ENCODE peak calls at places on chromosomes 7 and 10, in ten cellular contexts. One of them, this sample, is unnamed.

GRCh38 chr10:99527526-99528255 is 5.1 kb upstream of the NKX2-3 start:
- DNase-seq in stimulated activated naive CD4-positive, alpha-beta T cell treated with Interleukin-2 at 50 U/mL for 16 hours: no peak
- DNase-seq in AG08395: no peak
- DNase-seq in skeletal muscle cell: no peak
- DNase-seq in occipital lobe: no peak
- DNase-seq in endothelial cell: no peak
- DNase-seq in left ventricle myocardium inferior: no peak
- DNase-seq in fibroblast of lung: no peak
- DNase-seq in GM12892: no peak
- DNase-seq in cardiac muscle cell: no peak
- DNase-seq in this sample: no peak

GRCh38 chr7:79034733-79035132 is 418.7 kb downstream of the MAGI2 start:
- DNase-seq in GM12892: no peak
- DNase-seq in fibroblast of lung: no peak
- DNase-seq in left ventricle myocardium inferior: no peak
- DNase-seq in cardiac muscle cell: no peak
- DNase-seq in stimulated activated naive CD4-positive, alpha-beta T cell treated with Interleukin-2 at 50 U/mL for 16 hours: no peak
- DNase-seq in skeletal muscle cell: no peak
- DNase-seq in occipital lobe: no peak
- DNase-seq in AG08395: no peak
- DNase-seq in endothelial cell: no peak
- DNase-seq in this sample: no peak

GRCh38 chr7:101164071-101164840 is 1.1 kb downstream of the VGF start:
- DNase-seq in stimulated activated naive CD4-positive, alpha-beta T cell treated with Interleukin-2 at 50 U/mL for 16 hours: no peak
- DNase-seq in endothelial cell: peak; percentile 61
- DNase-seq in left ventricle myocardium inferior: no peak
- DNase-seq in AG08395: peak; percentile 55
- DNase-seq in skeletal muscle cell: no peak
- DNase-seq in fibroblast of lung: peak; percentile 73
- DNase-seq in occipital lobe: no peak
- DNase-seq in GM12892: no peak
- DNase-seq in cardiac muscle cell: peak; percentile 72
- DNase-seq in this sample: no peak

GRCh38 chr10:54124209-54124890 is 676.7 kb downstream of the PCDH15 start:
- DNase-seq in GM12892: no peak
- DNase-seq in occipital lobe: no peak
- DNase-seq in skeletal muscle cell: no peak
- DNase-seq in stimulated activated naive CD4-positive, alpha-beta T cell treated with Interleukin-2 at 50 U/mL for 16 hours: no peak
- DNase-seq in AG08395: no peak
- DNase-seq in left ventricle myocardium inferior: no peak
- DNase-seq in cardiac muscle cell: no peak
- DNase-seq in endothelial cell: no peak
- DNase-seq in fibroblast of lung: no peak
- DNase-seq in this sample: no peak

GRCh38 chr10:15158448-15158847 is 10.0 kb downstream of the NMT2 start:
- DNase-seq in AG08395: no peak
- DNase-seq in endothelial cell: no peak
- DNase-seq in stimulated activated naive CD4-positive, alpha-beta T cell treated with Interleukin-2 at 50 U/mL for 16 hours: no peak
- DNase-seq in cardiac muscle cell: no peak
- DNase-seq in skeletal muscle cell: no peak
- DNase-seq in occipital lobe: no peak
- DNase-seq in GM12892: no peak
- DNase-seq in fibroblast of lung: no peak
- DNase-seq in left ventricle myocardium inferior: no peak
- DNase-seq in this sample: no peak

GRCh38 chr10:6912424-6912823 is 332.3 kb upstream of the PRKCQ start:
- DNase-seq in occipital lobe: no peak
- DNase-seq in endothelial cell: no peak
- DNase-seq in cardiac muscle cell: peak; percentile 64
- DNase-seq in GM12892: no peak
- DNase-seq in skeletal muscle cell: no peak
- DNase-seq in AG08395: no peak
- DNase-seq in stimulated activated naive CD4-positive, alpha-beta T cell treated with Interleukin-2 at 50 U/mL for 16 hours: no peak
- DNase-seq in fibroblast of lung: peak; percentile 53
- DNase-seq in left ventricle myocardium inferior: no peak
- DNase-seq in this sample: no peak

GRCh38 chr7:6306471-6306870 is 34.0 kb upstream of the CYTH3 start:
- DNase-seq in skeletal muscle cell: peak; percentile 32
- DNase-seq in GM12892: no peak
- DNase-seq in AG08395: peak; percentile 55
- DNase-seq in fibroblast of lung: peak; percentile 87
- DNase-seq in occipital lobe: no peak
- DNase-seq in stimulated activated naive CD4-positive, alpha-beta T cell treated with Interleukin-2 at 50 U/mL for 16 hours: no peak
- DNase-seq in endothelial cell: no peak
- DNase-seq in left ventricle myocardium inferior: no peak
- DNase-seq in cardiac muscle cell: peak; percentile 25
- DNase-seq in this sample: no peak

GRCh38 chr10:74022941-74023629 is 25.2 kb downstream of the VCL start:
- DNase-seq in GM12892: no peak
- DNase-seq in stimulated activated naive CD4-positive, alpha-beta T cell treated with Interleukin-2 at 50 U/mL for 16 hours: no peak
- DNase-seq in skeletal muscle cell: no peak
- DNase-seq in AG08395: no peak
- DNase-seq in fibroblast of lung: no peak
- DNase-seq in endothelial cell: no peak
- DNase-seq in cardiac muscle cell: no peak
- DNase-seq in left ventricle myocardium inferior: no peak
- DNase-seq in occipital lobe: no peak
- DNase-seq in this sample: no peak

GRCh38 chr7:13845601-13846000 is 143.9 kb downstream of the ETV1 start:
- DNase-seq in cardiac muscle cell: no peak
- DNase-seq in AG08395: no peak
- DNase-seq in left ventricle myocardium inferior: no peak
- DNase-seq in occipital lobe: no peak
- DNase-seq in endothelial cell: no peak
- DNase-seq in skeletal muscle cell: no peak
- DNase-seq in fibroblast of lung: no peak
- DNase-seq in stimulated activated naive CD4-positive, alpha-beta T cell treated with Interleukin-2 at 50 U/mL for 16 hours: no peak
- DNase-seq in GM12892: no peak
- DNase-seq in this sample: no peak

GRCh38 chr7:48154792-48155413 is 16.4 kb upstream of the ABCA13 start:
- DNase-seq in endothelial cell: peak; percentile 32
- DNase-seq in left ventricle myocardium inferior: no peak
- DNase-seq in AG08395: peak; percentile 76
- DNase-seq in stimulated activated naive CD4-positive, alpha-beta T cell treated with Interleukin-2 at 50 U/mL for 16 hours: peak; percentile 2
- DNase-seq in GM12892: no peak
- DNase-seq in fibroblast of lung: peak; percentile 34
- DNase-seq in cardiac muscle cell: peak; percentile 64
- DNase-seq in skeletal muscle cell: no peak
- DNase-seq in occipital lobe: no peak
- DNase-seq in this sample: no peak

GRCh38 chr7:70419816-70420215 is 712.1 kb upstream of the GALNT17 start:
- DNase-seq in skeletal muscle cell: no peak
- DNase-seq in GM12892: no peak
- DNase-seq in cardiac muscle cell: no peak
- DNase-seq in endothelial cell: no peak
- DNase-seq in fibroblast of lung: no peak
- DNase-seq in occipital lobe: no peak
- DNase-seq in left ventricle myocardium inferior: no peak
- DNase-seq in AG08395: no peak
- DNase-seq in stimulated activated naive CD4-positive, alpha-beta T cell treated with Interleukin-2 at 50 U/mL for 16 hours: no peak
- DNase-seq in this sample: no peak

GRCh38 chr7:7897509-7897908 is 71.1 kb upstream of the GLCCI1 start:
- DNase-seq in GM12892: no peak
- DNase-seq in occipital lobe: no peak
- DNase-seq in left ventricle myocardium inferior: no peak
- DNase-seq in endothelial cell: no peak
- DNase-seq in stimulated activated naive CD4-positive, alpha-beta T cell treated with Interleukin-2 at 50 U/mL for 16 hours: no peak
- DNase-seq in skeletal muscle cell: no peak
- DNase-seq in cardiac muscle cell: no peak
- DNase-seq in fibroblast of lung: peak; percentile 16
- DNase-seq in AG08395: no peak
- DNase-seq in this sample: no peak

GRCh38 chr7:70618020-70618551 is 513.9 kb upstream of the GALNT17 start:
- DNase-seq in GM12892: no peak
- DNase-seq in endothelial cell: no peak
- DNase-seq in fibroblast of lung: no peak
- DNase-seq in left ventricle myocardium inferior: peak; percentile 20
- DNase-seq in cardiac muscle cell: no peak
- DNase-seq in AG08395: no peak
- DNase-seq in stimulated activated naive CD4-positive, alpha-beta T cell treated with Interleukin-2 at 50 U/mL for 16 hours: no peak
- DNase-seq in skeletal muscle cell: no peak
- DNase-seq in occipital lobe: no peak
- DNase-seq in this sample: no peak

GRCh38 chr10:110221721-110222261 is 14.4 kb downstream of the MXI1 start:
- DNase-seq in stimulated activated naive CD4-positive, alpha-beta T cell treated with Interleukin-2 at 50 U/mL for 16 hours: peak; percentile 79
- DNase-seq in GM12892: peak; percentile 38
- DNase-seq in endothelial cell: peak; percentile 18
- DNase-seq in fibroblast of lung: peak; percentile 95
- DNase-seq in skeletal muscle cell: peak; percentile 91
- DNase-seq in AG08395: peak; percentile 78
- DNase-seq in cardiac muscle cell: peak; percentile 94
- DNase-seq in occipital lobe: peak; percentile 84
- DNase-seq in left ventricle myocardium inferior: peak; percentile 77
- DNase-seq in this sample: peak; percentile 47

GRCh38 chr7:34066968-34067367 is 161.6 kb downstream of the BMPER start:
- DNase-seq in GM12892: no peak
- DNase-seq in endothelial cell: no peak
- DNase-seq in cardiac muscle cell: no peak
- DNase-seq in left ventricle myocardium inferior: no peak
- DNase-seq in AG08395: no peak
- DNase-seq in occipital lobe: no peak
- DNase-seq in stimulated activated naive CD4-positive, alpha-beta T cell treated with Interleukin-2 at 50 U/mL for 16 hours: no peak
- DNase-seq in fibroblast of lung: no peak
- DNase-seq in skeletal muscle cell: no peak
- DNase-seq in this sample: no peak

GRCh38 chr10:83908506-83908905 is 230.8 kb upstream of the GHITM start:
- DNase-seq in occipital lobe: no peak
- DNase-seq in left ventricle myocardium inferior: no peak
- DNase-seq in cardiac muscle cell: no peak
- DNase-seq in stimulated activated naive CD4-positive, alpha-beta T cell treated with Interleukin-2 at 50 U/mL for 16 hours: no peak
- DNase-seq in fibroblast of lung: no peak
- DNase-seq in AG08395: no peak
- DNase-seq in GM12892: no peak
- DNase-seq in endothelial cell: no peak
- DNase-seq in skeletal muscle cell: no peak
- DNase-seq in this sample: no peak

GRCh38 chr10:80468002-80468401 is 13.9 kb downstream of the TSPAN14 start:
- DNase-seq in cardiac muscle cell: no peak
- DNase-seq in stimulated activated naive CD4-positive, alpha-beta T cell treated with Interleukin-2 at 50 U/mL for 16 hours: peak; percentile 41
- DNase-seq in fibroblast of lung: no peak
- DNase-seq in left ventricle myocardium inferior: peak; percentile 77
- DNase-seq in GM12892: no peak
- DNase-seq in skeletal muscle cell: no peak
- DNase-seq in AG08395: no peak
- DNase-seq in endothelial cell: peak; percentile 90
- DNase-seq in occipital lobe: no peak
- DNase-seq in this sample: no peak

GRCh38 chr7:126774077-126774476 is 478.7 kb downstream of the GRM8 start:
- DNase-seq in endothelial cell: no peak
- DNase-seq in stimulated activated naive CD4-positive, alpha-beta T cell treated with Interleukin-2 at 50 U/mL for 16 hours: no peak
- DNase-seq in GM12892: no peak
- DNase-seq in AG08395: no peak
- DNase-seq in cardiac muscle cell: no peak
- DNase-seq in skeletal muscle cell: no peak
- DNase-seq in left ventricle myocardium inferior: no peak
- DNase-seq in fibroblast of lung: no peak
- DNase-seq in occipital lobe: no peak
- DNase-seq in this sample: no peak

GRCh38 chr7:85014936-85015335 is 171.9 kb downstream of the SEMA3D start:
- DNase-seq in occipital lobe: no peak
- DNase-seq in AG08395: no peak
- DNase-seq in stimulated activated naive CD4-positive, alpha-beta T cell treated with Interleukin-2 at 50 U/mL for 16 hours: no peak
- DNase-seq in endothelial cell: peak; percentile 6
- DNase-seq in skeletal muscle cell: no peak
- DNase-seq in fibroblast of lung: no peak
- DNase-seq in GM12892: no peak
- DNase-seq in left ventricle myocardium inferior: no peak
- DNase-seq in cardiac muscle cell: no peak
- DNase-seq in this sample: no peak

GRCh38 chr7:26691886-26692285 is 172.5 kb downstream of the SKAP2 start:
- DNase-seq in AG08395: no peak
- DNase-seq in left ventricle myocardium inferior: no peak
- DNase-seq in occipital lobe: no peak
- DNase-seq in cardiac muscle cell: no peak
- DNase-seq in skeletal muscle cell: no peak
- DNase-seq in stimulated activated naive CD4-positive, alpha-beta T cell treated with Interleukin-2 at 50 U/mL for 16 hours: no peak
- DNase-seq in GM12892: no peak
- DNase-seq in fibroblast of lung: no peak
- DNase-seq in endothelial cell: no peak
- DNase-seq in this sample: no peak

GRCh38 chr7:74372511-74373111 is 81.1 kb upstream of the GTF2IRD1 start:
- DNase-seq in occipital lobe: peak; percentile 41
- DNase-seq in stimulated activated naive CD4-positive, alpha-beta T cell treated with Interleukin-2 at 50 U/mL for 16 hours: no peak
- DNase-seq in GM12892: no peak
- DNase-seq in left ventricle myocardium inferior: peak; percentile 40
- DNase-seq in endothelial cell: peak; percentile 23
- DNase-seq in AG08395: no peak
- DNase-seq in cardiac muscle cell: peak; percentile 56
- DNase-seq in skeletal muscle cell: no peak
- DNase-seq in fibroblast of lung: peak; percentile 21
- DNase-seq in this sample: no peak

GRCh38 chr10:77355844-77356243 is 281.8 kb downstream of the KCNMA1 start:
- DNase-seq in stimulated activated naive CD4-positive, alpha-beta T cell treated with Interleukin-2 at 50 U/mL for 16 hours: no peak
- DNase-seq in skeletal muscle cell: peak; percentile 81
- DNase-seq in AG08395: peak; percentile 68
- DNase-seq in GM12892: no peak
- DNase-seq in occipital lobe: no peak
- DNase-seq in cardiac muscle cell: peak; percentile 31
- DNase-seq in left ventricle myocardium inferior: no peak
- DNase-seq in fibroblast of lung: peak; percentile 79
- DNase-seq in endothelial cell: no peak
- DNase-seq in this sample: no peak

GRCh38 chr7:36638140-36638539 is 86.2 kb downstream of the AOAH start:
- DNase-seq in AG08395: no peak
- DNase-seq in cardiac muscle cell: no peak
- DNase-seq in stimulated activated naive CD4-positive, alpha-beta T cell treated with Interleukin-2 at 50 U/mL for 16 hours: no peak
- DNase-seq in occipital lobe: no peak
- DNase-seq in GM12892: no peak
- DNase-seq in skeletal muscle cell: no peak
- DNase-seq in fibroblast of lung: no peak
- DNase-seq in endothelial cell: no peak
- DNase-seq in left ventricle myocardium inferior: no peak
- DNase-seq in this sample: no peak

GRCh38 chr7:55194522-55194921 is 170.6 kb upstream of the LANCL2 start:
- DNase-seq in GM12892: no peak
- DNase-seq in AG08395: no peak
- DNase-seq in cardiac muscle cell: no peak
- DNase-seq in fibroblast of lung: no peak
- DNase-seq in occipital lobe: no peak
- DNase-seq in endothelial cell: no peak
- DNase-seq in left ventricle myocardium inferior: no peak
- DNase-seq in skeletal muscle cell: no peak
- DNase-seq in stimulated activated naive CD4-positive, alpha-beta T cell treated with Interleukin-2 at 50 U/mL for 16 hours: no peak
- DNase-seq in this sample: no peak

GRCh38 chr7:111138196-111138569 is 47.3 kb downstream of the LRRN3 start:
- DNase-seq in left ventricle myocardium inferior: peak; percentile 24
- DNase-seq in endothelial cell: no peak
- DNase-seq in fibroblast of lung: peak; percentile 61
- DNase-seq in occipital lobe: no peak
- DNase-seq in GM12892: no peak
- DNase-seq in stimulated activated naive CD4-positive, alpha-beta T cell treated with Interleukin-2 at 50 U/mL for 16 hours: peak; percentile 53
- DNase-seq in AG08395: peak; percentile 26
- DNase-seq in cardiac muscle cell: peak; percentile 42
- DNase-seq in skeletal muscle cell: no peak
- DNase-seq in this sample: peak; percentile 53

GRCh38 chr7:36440880-36441279 is 51.2 kb downstream of the ANLN start:
- DNase-seq in endothelial cell: no peak
- DNase-seq in occipital lobe: no peak
- DNase-seq in left ventricle myocardium inferior: no peak
- DNase-seq in fibroblast of lung: peak; percentile 35
- DNase-seq in AG08395: peak; percentile 48
- DNase-seq in cardiac muscle cell: peak; percentile 64
- DNase-seq in skeletal muscle cell: no peak
- DNase-seq in stimulated activated naive CD4-positive, alpha-beta T cell treated with Interleukin-2 at 50 U/mL for 16 hours: no peak
- DNase-seq in GM12892: no peak
- DNase-seq in this sample: no peak

GRCh38 chr10:63605568-63605967 is 84.4 kb downstream of the REEP3 start:
- DNase-seq in skeletal muscle cell: no peak
- DNase-seq in left ventricle myocardium inferior: no peak
- DNase-seq in fibroblast of lung: no peak
- DNase-seq in cardiac muscle cell: no peak
- DNase-seq in endothelial cell: no peak
- DNase-seq in GM12892: no peak
- DNase-seq in occipital lobe: no peak
- DNase-seq in stimulated activated naive CD4-positive, alpha-beta T cell treated with Interleukin-2 at 50 U/mL for 16 hours: no peak
- DNase-seq in AG08395: no peak
- DNase-seq in this sample: no peak

GRCh38 chr10:111836586-111836985 is 347.0 kb downstream of the GPAM start:
- DNase-seq in cardiac muscle cell: no peak
- DNase-seq in stimulated activated naive CD4-positive, alpha-beta T cell treated with Interleukin-2 at 50 U/mL for 16 hours: no peak
- DNase-seq in fibroblast of lung: peak; percentile 48
- DNase-seq in left ventricle myocardium inferior: no peak
- DNase-seq in skeletal muscle cell: peak; percentile 45
- DNase-seq in GM12892: no peak
- DNase-seq in AG08395: no peak
- DNase-seq in occipital lobe: no peak
- DNase-seq in endothelial cell: no peak
- DNase-seq in this sample: no peak

This sample was measured in stimulated activated naive B cell treated with anti-CD40 and anti-IgM and Interleukin-4, amounts not matched to agents 10 μg/mL and 1 μg/mL and 100 μg/mL, for 72 hours.